ENCODE peak calls at places on chromosomes 3 and 15, in six cellular contexts. One of them, this sample, is unnamed.

GRCh38 chr3:50319872-50320625 is 2.5 kb downstream of the HYAL2 start:
- DNase-seq in NCI-H1092: no peak
- DNase-seq in CD4-positive, CD25-positive, alpha-beta regulatory T cell: no peak
- DNase-seq in non-pigmented ciliary epithelial cell: no peak
- DNase-seq in mammary epithelial cell: no peak
- DNase-seq in pons: no peak
- DNase-seq in this sample: no peak

GRCh38 chr3:129002573-129003569 is 1.8 kb downstream of the EFCC1 start:
- DNase-seq in CD4-positive, CD25-positive, alpha-beta regulatory T cell: no peak
- DNase-seq in NCI-H1092: no peak
- DNase-seq in pons: no peak
- DNase-seq in non-pigmented ciliary epithelial cell: no peak
- DNase-seq in mammary epithelial cell: no peak
- DNase-seq in this sample: no peak

GRCh38 chr15:79863886-79864285 is 32.9 kb downstream of the MTHFS start:
- DNase-seq in non-pigmented ciliary epithelial cell: no peak
- DNase-seq in NCI-H1092: no peak
- DNase-seq in CD4-positive, CD25-positive, alpha-beta regulatory T cell: no peak
- DNase-seq in mammary epithelial cell: peak
- DNase-seq in pons: no peak
- DNase-seq in this sample: no peak

GRCh38 chr3:59540241-59540640 is 490.4 kb upstream of the CFAP20DC start:
- DNase-seq in pons: no peak
- DNase-seq in CD4-positive, CD25-positive, alpha-beta regulatory T cell: no peak
- DNase-seq in NCI-H1092: no peak
- DNase-seq in mammary epithelial cell: no peak
- DNase-seq in non-pigmented ciliary epithelial cell: peak
- DNase-seq in this sample: no peak

GRCh38 chr3:53196575-53197407 is 35.8 kb downstream of the PRKCD start:
- DNase-seq in pons: peak
- DNase-seq in CD4-positive, CD25-positive, alpha-beta regulatory T cell: peak
- DNase-seq in non-pigmented ciliary epithelial cell: no peak
- DNase-seq in NCI-H1092: no peak
- DNase-seq in mammary epithelial cell: no peak
- DNase-seq in this sample: no peak

GRCh38 chr15:63848881-63849551 is 15.3 kb upstream of the HERC1 start:
- DNase-seq in NCI-H1092: no peak
- DNase-seq in CD4-positive, CD25-positive, alpha-beta regulatory T cell: no peak
- DNase-seq in non-pigmented ciliary epithelial cell: no peak
- DNase-seq in pons: no peak
- DNase-seq in mammary epithelial cell: no peak
- DNase-seq in this sample: no peak

GRCh38 chr3:40827942-40828688 is 303.4 kb downstream of the ZNF621 start:
- DNase-seq in CD4-positive, CD25-positive, alpha-beta regulatory T cell: no peak
- DNase-seq in pons: no peak
- DNase-seq in mammary epithelial cell: peak
- DNase-seq in non-pigmented ciliary epithelial cell: peak
- DNase-seq in NCI-H1092: no peak
- DNase-seq in this sample: no peak

GRCh38 chr3:132448211-132448961 is 31.1 kb downstream of the DNAJC13 start:
- DNase-seq in CD4-positive, CD25-positive, alpha-beta regulatory T cell: no peak
- DNase-seq in non-pigmented ciliary epithelial cell: no peak
- DNase-seq in pons: peak
- DNase-seq in NCI-H1092: no peak
- DNase-seq in mammary epithelial cell: no peak
- DNase-seq in this sample: no peak

GRCh38 chr3:150495563-150496168 is 50.6 kb downstream of the SERP1 start:
- DNase-seq in pons: peak
- DNase-seq in NCI-H1092: peak
- DNase-seq in non-pigmented ciliary epithelial cell: peak
- DNase-seq in mammary epithelial cell: peak
- DNase-seq in CD4-positive, CD25-positive, alpha-beta regulatory T cell: peak
- DNase-seq in this sample: no peak

GRCh38 chr15:90642464-90643300 is 74.5 kb upstream of the BLM start:
- DNase-seq in mammary epithelial cell: peak
- DNase-seq in non-pigmented ciliary epithelial cell: no peak
- DNase-seq in pons: no peak
- DNase-seq in NCI-H1092: no peak
- DNase-seq in CD4-positive, CD25-positive, alpha-beta regulatory T cell: no peak
- DNase-seq in this sample: no peak

GRCh38 chr3:139319428-139320402 is 24.1 kb upstream of the MRPS22 start:
- DNase-seq in mammary epithelial cell: no peak
- DNase-seq in non-pigmented ciliary epithelial cell: no peak
- DNase-seq in pons: no peak
- DNase-seq in NCI-H1092: peak
- DNase-seq in CD4-positive, CD25-positive, alpha-beta regulatory T cell: no peak
- DNase-seq in this sample: no peak

GRCh38 chr3:50204804-50205718 is at the start of gene SLC38A3:
- DNase-seq in pons: no peak
- DNase-seq in non-pigmented ciliary epithelial cell: no peak
- DNase-seq in CD4-positive, CD25-positive, alpha-beta regulatory T cell: no peak
- DNase-seq in NCI-H1092: no peak
- DNase-seq in mammary epithelial cell: no peak
- DNase-seq in this sample: no peak

GRCh38 chr3:119145500-119146167 is at the start of gene TEX55:
- DNase-seq in CD4-positive, CD25-positive, alpha-beta regulatory T cell: peak
- DNase-seq in NCI-H1092: peak
- DNase-seq in non-pigmented ciliary epithelial cell: peak
- DNase-seq in pons: peak
- DNase-seq in mammary epithelial cell: peak
- DNase-seq in this sample: no peak

GRCh38 chr3:10023587-10024310 is 2.5 kb upstream of the FANCD2 start:
- DNase-seq in CD4-positive, CD25-positive, alpha-beta regulatory T cell: no peak
- DNase-seq in NCI-H1092: no peak
- DNase-seq in non-pigmented ciliary epithelial cell: no peak
- DNase-seq in mammary epithelial cell: peak
- DNase-seq in pons: no peak
- DNase-seq in this sample: no peak

This sample was measured in mesothelial cell of epicardium.